ENCODE peak calls at places on chromosome 17, in four cellular contexts. N is WTC11, K is HepG2, B is K562. R is an unnamed sample.

GRCh38 chr17:47973541-47973940 is 2.6 kb downstream of the CDK5RAP3 start:
- DNase-seq in K (no peak), B (no peak), N (no peak), R (no peak)

GRCh38 chr17:50199211-50199633 is 2.2 kb downstream of the COL1A1 start:
- DNase-seq in B (no peak), K (no peak), N (no peak), R (no peak)

GRCh38 chr17:39166437-39167335 is 725 bp upstream of the ARL5C start:
- DNase-seq in N (no peak), B (no peak), K (no peak), R (no peak)

GRCh38 chr17:4492762-4493561 is 5.7 kb upstream of the SPNS2 start:
- DNase-seq in B (peak), K (peak), N (peak), R (no peak)

GRCh38 chr17:15971108-15971507 is 26.2 kb downstream of the ADORA2B start:
- DNase-seq in K (no peak), N (no peak), B (no peak), R (no peak)

GRCh38 chr17:78605886-78606285 is 28.7 kb upstream of the DNAH17 start:
- DNase-seq in N (no peak), B (no peak), K (no peak), R (no peak)

GRCh38 chr17:74730491-74731346 is 6.3 kb upstream of the RAB37 start:
- DNase-seq in K (no peak), B (no peak), N (no peak), R (no peak)

GRCh38 chr17:75819116-75819515 is 25.1 kb downstream of the UNC13D start:
- DNase-seq in N (no peak), K (no peak), B (no peak), R (no peak)

GRCh38 chr17:15914400-15915165 is 30.3 kb upstream of the ADORA2B start:
- DNase-seq in N (peak), K (no peak), B (no peak), R (no peak)

GRCh38 chr17:78529871-78530670 is 47.1 kb downstream of the DNAH17 start:
- DNase-seq in N (no peak), K (no peak), B (no peak), R (no peak)

GRCh38 chr17:15981208-15981607 is 18.3 kb downstream of the ZSWIM7 start:
- DNase-seq in B (no peak), K (no peak), N (no peak), R (peak)

GRCh38 chr17:51640108-51640622 is 379.8 kb downstream of the UTP18 start:
- DNase-seq in B (peak), N (peak), K (peak), R (no peak)

GRCh38 chr17:3738562-3739295 is 15.0 kb downstream of the HASPIN start:
- DNase-seq in K (no peak), B (peak), N (no peak), R (no peak)

GRCh38 chr17:38705803-38706624 is 941 bp downstream of the MLLT6 start:
- DNase-seq in K (peak), B (peak), N (peak), R (no peak)

GRCh38 chr17:82003411-82004381 is 19.0 kb downstream of the CENPX start:
- DNase-seq in N (no peak), K (peak), B (no peak), R (no peak)

GRCh38 chr17:48510761-48511604 is 19.8 kb downstream of the HOXB1 start:
- DNase-seq in K (no peak), B (no peak), N (no peak), R (peak)

GRCh38 chr17:9878791-9879525 is 26.1 kb downstream of the RCVRN start:
- DNase-seq in B (no peak), K (no peak), N (no peak), R (no peak)

GRCh38 chr17:64095144-64095882 is 34.6 kb downstream of the ERN1 start:
- DNase-seq in N (no peak), K (no peak), B (no peak), R (no peak)

GRCh38 chr17:50498021-50498874 is 10.0 kb upstream of the MYCBPAP start:
- DNase-seq in K (no peak), B (no peak), N (no peak), R (no peak)

GRCh38 chr17:71458322-71458721 is 662.5 kb upstream of the SOX9 start:
- DNase-seq in B (no peak), N (no peak), K (no peak), R (no peak)

GRCh38 chr17:37742762-37743611 is 1.9 kb downstream of the HNF1B start:
- DNase-seq in B (no peak), K (peak), N (peak), R (no peak)

GRCh38 chr17:49760909-49761558 is 2.9 kb downstream of the FAM117A start:
- DNase-seq in N (no peak), B (peak), K (no peak), R (no peak)

GRCh38 chr17:65482201-65482600 is 79.2 kb downstream of the AXIN2 start:
- DNase-seq in K (no peak), N (no peak), B (no peak), R (no peak)

GRCh38 chr17:80920406-80920805 is 71.2 kb upstream of the CHMP6 start:
- DNase-seq in K (no peak), B (no peak), N (no peak), R (no peak)

GRCh38 chr17:65228734-65229390 is 91.7 kb downstream of the RGS9 start:
- DNase-seq in N (no peak), K (no peak), B (peak), R (peak)

GRCh38 chr17:51912939-51913338 is 245.6 kb downstream of the CA10 start:
- DNase-seq in B (no peak), N (no peak), K (no peak), R (no peak)

GRCh38 chr17:66271512-66271911 is 30.9 kb upstream of the PRKCA start:
- DNase-seq in B (no peak), K (no peak), N (no peak), R (no peak)

GRCh38 chr17:1909985-1910384 is 80.2 kb downstream of the RPA1 start:
- DNase-seq in N (no peak), B (no peak), K (peak), R (no peak)

GRCh38 chr17:6279659-6280058 is 155.3 kb downstream of the AIPL1 start:
- DNase-seq in N (peak), B (peak), K (peak), R (no peak)

GRCh38 chr17:36933174-36934143 is 3.8 kb upstream of the LHX1 start:
- DNase-seq in K (no peak), N (no peak), B (no peak), R (no peak)

GRCh38 chr17:71110326-71110725 is 941.0 kb downstream of the KCNJ2 start:
- DNase-seq in B (no peak), K (no peak), N (no peak), R (no peak)

GRCh38 chr17:9363440-9364350 is 211.9 kb downstream of the STX8 start:
- DNase-seq in N (no peak), B (no peak), K (no peak), R (no peak)

GRCh38 chr17:73030501-73030911 is 62.0 kb downstream of the SLC39A11 start:
- DNase-seq in K (peak), B (no peak), N (no peak), R (no peak)

GRCh38 chr17:13351046-13351445 is 250.7 kb downstream of the HS3ST3A1 start:
- DNase-seq in N (no peak), K (no peak), B (no peak), R (no peak)

GRCh38 chr17:58315281-58315711 is 13.3 kb downstream of the TSPOAP1 start:
- DNase-seq in B (no peak), K (no peak), N (no peak), R (no peak)

GRCh38 chr17:39612291-39612894 is 4.7 kb upstream of the NEUROD2 start:
- DNase-seq in N (no peak), K (no peak), B (no peak), R (no peak)

DNA sequence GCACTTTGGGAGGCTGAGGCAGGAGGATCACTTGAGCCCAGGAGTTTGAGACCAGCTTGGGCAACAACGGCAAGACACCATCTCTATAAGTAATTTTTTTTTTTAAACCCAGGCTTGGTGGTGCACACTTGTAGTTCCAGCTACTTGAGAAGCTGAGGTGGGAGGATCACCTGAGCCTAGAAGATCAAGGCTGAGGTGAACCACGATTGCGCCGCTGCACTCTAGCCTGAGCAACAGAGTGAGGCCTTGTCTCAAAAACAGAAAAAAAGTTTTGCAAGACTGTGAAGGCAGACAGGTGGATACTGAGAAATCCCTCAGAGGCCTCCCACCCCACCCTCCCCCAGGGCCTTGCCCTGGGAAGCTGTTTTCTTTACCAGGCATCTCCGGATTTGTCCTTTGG is 125.4 kb downstream of the MGAT5B start:
- DNase-seq in B (no peak), N (no peak), K (no peak), R (no peak)
- TF ChIP-seq CBFB in B (no peak), N (no peak), K (no peak), R (no peak)

GRCh38 chr17:32933881-32934280 is 5.9 kb downstream of the TMEM98 start:
- DNase-seq in K (no peak), N (no peak), B (no peak), R (no peak)
- TF ChIP-seq CBFB in K (no peak), N (no peak), B (no peak), R (no peak)

DNA sequence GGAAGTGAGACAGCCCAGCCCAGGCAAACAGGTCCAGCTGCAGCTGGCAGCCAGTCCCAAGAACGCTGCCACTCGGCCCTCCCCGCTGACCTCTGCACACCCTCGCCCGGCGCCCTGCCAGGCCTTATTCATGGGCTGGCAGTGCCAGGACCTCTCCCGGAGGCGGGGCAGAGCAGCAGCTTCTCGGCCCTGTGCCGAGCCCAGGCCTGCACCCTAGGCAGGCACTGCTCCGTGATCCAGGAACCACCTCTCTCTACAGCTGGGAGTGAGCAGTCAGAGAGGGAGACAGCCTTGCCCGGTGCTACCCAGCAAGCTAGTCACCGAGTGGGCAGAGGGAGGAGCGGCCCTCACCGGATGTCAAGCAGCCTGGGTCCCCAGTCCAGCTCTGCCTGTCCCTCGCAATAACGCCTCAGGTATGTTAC is 79.9 kb upstream of the CBX4 start:
- DNase-seq in N (no peak), B (no peak), K (no peak), R (no peak)
- TF ChIP-seq CBFB in N (no peak), B (no peak), K (no peak), R (no peak)

GRCh38 chr17:44220211-44221071 is 966 bp upstream of the UBTF start:
- DNase-seq in N (peak), K (no peak), B (peak), R (no peak)
- TF ChIP-seq CBFB in N (no peak), K (no peak), B (no peak), R (no peak)

DNA sequence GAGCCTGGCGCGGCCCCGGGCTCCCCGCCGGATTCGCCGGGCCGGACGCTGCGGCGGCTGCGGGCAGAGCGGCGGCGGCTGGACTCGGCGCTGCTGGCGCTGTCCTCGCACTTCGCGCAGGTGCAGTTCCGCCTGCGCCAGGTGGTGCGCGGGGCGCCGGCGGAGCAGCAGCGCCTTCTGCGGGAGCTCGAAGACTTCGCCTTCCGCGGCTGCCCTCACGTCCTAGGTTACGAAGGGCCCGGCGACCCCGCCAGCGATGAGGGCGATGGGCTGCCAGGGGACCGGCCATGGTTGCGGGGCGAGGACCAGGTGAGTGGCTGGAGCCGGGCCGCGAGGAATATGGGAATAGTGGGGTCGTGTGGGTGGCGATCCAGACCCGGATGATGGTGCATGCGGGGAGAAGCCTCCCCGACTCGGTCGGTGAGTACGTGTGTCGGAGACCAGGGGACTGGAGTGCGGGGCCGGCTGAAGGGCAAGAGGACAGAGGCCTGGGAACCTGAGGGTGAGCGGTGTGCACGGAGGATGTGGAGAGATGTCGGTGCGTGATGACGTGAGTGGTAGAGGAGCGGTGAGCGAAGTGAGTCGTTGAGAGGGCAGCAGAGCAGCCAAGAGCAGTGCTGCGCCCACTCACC is 517 bp downstream of the RUNDC1 start:
- DNase-seq in B (peak), N (peak), K (peak), R (peak)
- TF ChIP-seq CBFB in B (peak), N (no peak), K (no peak), R (no peak)

DNA sequence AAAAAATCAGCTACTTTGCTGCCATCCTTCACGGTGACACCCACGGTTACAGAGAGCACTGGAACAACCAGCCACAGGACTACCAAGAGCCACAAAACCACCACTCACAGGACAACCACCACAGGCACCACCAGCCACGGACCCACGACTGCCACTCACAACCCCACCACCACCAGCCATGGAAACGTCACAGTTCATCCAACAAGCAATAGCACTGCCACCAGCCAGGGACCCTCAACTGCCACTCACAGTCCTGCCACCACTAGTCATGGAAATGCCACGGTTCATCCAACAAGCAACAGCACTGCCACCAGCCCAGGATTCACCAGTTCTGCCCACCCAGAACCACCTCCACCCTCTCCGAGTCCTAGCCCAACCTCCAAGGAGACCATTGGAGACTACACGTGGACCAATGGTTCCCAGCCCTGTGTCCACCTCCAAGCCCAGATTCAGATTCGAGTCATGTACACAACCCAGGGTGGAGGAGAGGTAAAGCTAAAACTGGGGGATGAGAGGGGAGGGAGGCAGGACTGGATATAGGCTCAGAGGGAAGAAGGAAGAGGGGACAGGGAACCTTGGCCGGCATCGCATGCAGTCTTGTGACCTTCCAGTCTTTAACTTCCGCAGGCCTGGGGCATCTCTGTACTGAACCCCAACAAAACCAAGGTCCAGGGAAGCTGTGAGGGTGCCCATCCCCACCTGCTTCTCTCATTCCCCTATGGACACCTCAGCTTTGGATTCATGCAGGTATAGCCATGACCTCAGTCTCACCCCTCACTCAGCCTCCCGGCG is 597 bp downstream of the CD68 start:
- DNase-seq in B (no peak), K (no peak), N (no peak), R (no peak)
- TF ChIP-seq CBFB in B (no peak), K (no peak), N (no peak), R (no peak)

DNA sequence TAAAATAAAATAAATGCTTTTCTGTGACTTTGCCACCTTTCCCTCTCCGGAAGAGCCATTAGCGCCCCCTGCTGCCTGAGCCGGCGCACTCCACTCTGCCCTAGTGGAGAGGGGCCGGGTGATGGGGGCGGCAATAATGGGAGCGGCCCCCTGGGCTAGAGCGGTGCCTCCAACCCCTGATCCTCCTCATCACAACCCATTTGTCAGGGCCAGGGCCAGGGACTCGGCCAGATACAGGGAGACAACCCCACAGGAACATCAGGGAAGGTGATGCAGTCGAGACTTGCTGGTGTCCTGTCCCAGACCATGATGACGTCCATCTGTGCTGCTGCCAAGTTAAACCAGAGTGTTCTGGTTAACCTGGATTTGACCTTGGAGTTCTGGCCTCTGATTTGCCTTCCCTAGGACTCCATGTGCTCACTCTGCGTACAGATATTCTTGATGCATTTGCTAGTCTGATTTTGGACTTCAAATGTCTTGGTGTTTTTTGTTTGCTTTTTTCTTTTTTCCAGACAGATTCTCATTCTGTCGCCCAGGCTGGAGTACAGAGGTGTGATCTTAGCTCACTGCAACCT is 46.1 kb upstream of the BPTF start:
- DNase-seq in N (peak), K (peak), B (peak), R (no peak)
- TF ChIP-seq CBFB in N (no peak), K (no peak), B (no peak), R (no peak)

GRCh38 chr17:56897646-56898424 is 16.0 kb downstream of the TRIM25 start:
- DNase-seq in N (no peak), B (no peak), K (no peak), R (no peak)

GRCh38 chr17:56898874-56899273 is 15.0 kb downstream of the TRIM25 start:
- DNase-seq in N (no peak), B (peak), K (no peak), R (no peak)

GRCh38 chr17:56903560-56903959 is 10.3 kb downstream of the TRIM25 start:
- DNase-seq in N (no peak), B (no peak), K (no peak), R (no peak)

GRCh38 chr17:56899403-56899802 is 14.4 kb downstream of the TRIM25 start:
- DNase-seq in N (no peak), K (no peak), B (no peak), R (no peak)

GRCh38 chr17:56902350-56902749 is 11.5 kb downstream of the TRIM25 start:
- DNase-seq in N (no peak), B (no peak), K (no peak), R (no peak)
- TF ChIP-seq CBFB in N (no peak), B (no peak), K (no peak), R (no peak)

R was measured in GM12878.